ENCODE peak calls at places on chromosomes 4 and X, in nine cellular contexts. P is activated CD8-positive, alpha-beta memory T cell treated with anti-CD3 and anti-CD28 coated beads, Interleukin-2, amount 50 U/mL, for 4 hours; I is AG20443; Y is NCI-H345; U is GF-D8; N is stimulated activated CD4-positive, alpha-beta T cell treated with anti-CD3 and anti-CD28 coated beads, TNF-alpha, amount 100 ng/mL, for 4 hours; V is T-helper 9 cell; B is H1; O is CD8-positive, alpha-beta T cell. A is an unnamed sample.

GRCh38 chr4:13641084-13641483 is 13.6 kb upstream of the BOD1L1 start:
- DNase-seq in P (no peak), I (no peak), Y (no peak), U (no peak), N (no peak), V (no peak), B (no peak), O (no peak), A (no peak)

GRCh38 chrX:4322916-4323315 is 609.5 kb upstream of the PRKX start:
- DNase-seq in P (no peak), I (no peak), Y (no peak), U (no peak), N (no peak), V (no peak), B (no peak), O (no peak), A (no peak)

GRCh38 chrX:150643271-150643670 is 49.9 kb upstream of the MTMR1 start:
- DNase-seq in P (no peak), I (no peak), Y (no peak), U (no peak), N (no peak), V (no peak), B (no peak), O (no peak), A (no peak)

GRCh38 chr4:72318771-72319170 is 250.2 kb downstream of the ADAMTS3 start:
- DNase-seq in P (no peak), I (peak), Y (no peak), U (no peak), N (no peak), V (no peak), B (no peak), O (no peak), A (no peak)

GRCh38 chr4:105978684-105979296 is 83.5 kb downstream of the NPNT start:
- DNase-seq in P (no peak), I (peak), Y (no peak), U (no peak), N (no peak), V (no peak), B (no peak), O (no peak), A (no peak)

GRCh38 chr4:154741877-154742851 is 1.6 kb upstream of the LRAT start:
- DNase-seq in P (no peak), I (peak), Y (no peak), U (no peak), N (no peak), V (no peak), B (peak), O (no peak), A (peak)

GRCh38 chr4:178450614-178451013 is 1008.4 kb upstream of the AGA start:
- DNase-seq in P (no peak), I (no peak), Y (no peak), U (no peak), N (no peak), V (no peak), B (no peak), O (no peak), A (no peak)

GRCh38 chr4:3257691-3258482 is 8.9 kb downstream of the MSANTD1 start:
- DNase-seq in P (no peak), I (peak), Y (no peak), U (no peak), N (no peak), V (no peak), B (no peak), O (no peak), A (no peak)

GRCh38 chr4:72295966-72296557 is 264.3 kb downstream of the NPFFR2 start:
- DNase-seq in P (no peak), I (peak), Y (peak), U (no peak), N (no peak), V (no peak), B (no peak), O (no peak), A (no peak)

GRCh38 chr4:105709081-105709450 is 482 bp downstream of the GSTCD start:
- DNase-seq in P (no peak), I (no peak), Y (peak), U (peak), N (no peak), V (no peak), B (no peak), O (no peak), A (peak)

GRCh38 chr4:140743194-140743931 is 12.8 kb downstream of the TBC1D9 start:
- DNase-seq in P (no peak), I (peak), Y (peak), U (no peak), N (no peak), V (no peak), B (no peak), O (no peak), A (no peak)

GRCh38 chr4:18012115-18012806 is 9.3 kb downstream of the LCORL start:
- DNase-seq in P (no peak), I (no peak), Y (no peak), U (no peak), N (no peak), V (no peak), B (no peak), O (no peak), A (no peak)

GRCh38 chrX:7950865-7951264 is 23.7 kb upstream of the PNPLA4 start:
- DNase-seq in P (no peak), I (no peak), Y (no peak), U (no peak), N (no peak), V (no peak), B (no peak), O (no peak), A (no peak)

GRCh38 chr4:155442267-155443105 is 65.7 kb upstream of the MAP9 start:
- DNase-seq in P (peak), I (peak), Y (peak), U (no peak), N (peak), V (peak), B (peak), O (peak), A (peak)

GRCh38 chrX:131741103-131741581 is 197.3 kb downstream of the OR13H1 start:
- DNase-seq in P (peak), I (no peak), Y (no peak), U (no peak), N (no peak), V (peak), B (no peak), O (peak), A (no peak)

GRCh38 chrX:39755152-39756032 is 342.4 kb downstream of the BCOR start:
- DNase-seq in P (no peak), I (peak), Y (peak), U (no peak), N (no peak), V (no peak), B (no peak), O (no peak), A (peak)

GRCh38 chr4:54719378-54719777 is 61.6 kb downstream of the KIT start:
- DNase-seq in P (no peak), I (no peak), Y (no peak), U (no peak), N (no peak), V (no peak), B (no peak), O (no peak), A (no peak)